ENCODE peak calls at places on chromosomes 2 and 18, in six cellular contexts. U is HCT116, E is K562, B is GM12878, G is HepG2, S is SK-N-SH. H is an unnamed sample.

GRCh38 chr2:43169091-43169936 is 57.1 kb downstream of the ZFP36L2 start:
- DNase-seq in U (no peak), E (no peak), B (peak), G (no peak), S (no peak), H (no peak)

GRCh38 chr2:40957508-40957907 is 505.6 kb upstream of the SLC8A1 start:
- DNase-seq in U (no peak), E (no peak), B (no peak), G (peak), S (no peak), H (no peak)

GRCh38 chr18:25282282-25282681 is 69.7 kb downstream of the ZNF521 start:
- DNase-seq in U (no peak), E (no peak), B (no peak), G (no peak), S (no peak), H (no peak)

GRCh38 chr2:19708776-19709175 is 193.0 kb downstream of the TTC32 start:
- DNase-seq in U (no peak), E (no peak), B (no peak), G (no peak), S (no peak), H (no peak)

GRCh38 chr2:238896641-238897040 is 48.8 kb downstream of the TWIST2 start:
- DNase-seq in U (no peak), E (no peak), B (no peak), G (no peak), S (no peak), H (no peak)

GRCh38 chr2:154015233-154015632 is 143.5 kb downstream of the GALNT13 start:
- DNase-seq in U (no peak), E (no peak), B (no peak), G (no peak), S (no peak), H (no peak)

GRCh38 chr18:3093624-3094354 is 80.8 kb upstream of the LPIN2 start:
- DNase-seq in U (no peak), E (no peak), B (no peak), G (no peak), S (no peak), H (no peak)

GRCh38 chr2:230097841-230098240 is 29.1 kb upstream of the SLC16A14 start:
- DNase-seq in U (no peak), E (no peak), B (no peak), G (no peak), S (no peak), H (no peak)

GRCh38 chr18:8948471-8949149 is 153.9 kb upstream of the NDUFV2 start:
- DNase-seq in U (no peak), E (peak), B (no peak), G (no peak), S (no peak), H (no peak)

GRCh38 chr2:86003967-86004366 is 101.7 kb downstream of the POLR1A start:
- DNase-seq in U (no peak), E (peak), B (no peak), G (no peak), S (no peak), H (no peak)

GRCh38 chr2:39529836-39530235 is 92.8 kb upstream of the MAP4K3 start:
- DNase-seq in U (no peak), E (no peak), B (no peak), G (no peak), S (no peak), H (no peak)

GRCh38 chr2:39531220-39531777 is 94.2 kb upstream of the MAP4K3 start:
- DNase-seq in U (no peak), E (no peak), B (no peak), G (no peak), S (no peak), H (no peak)

GRCh38 chr2:39530423-39530866 is 93.4 kb upstream of the MAP4K3 start:
- DNase-seq in U (no peak), E (no peak), B (no peak), G (no peak), S (no peak), H (no peak)

GRCh38 chr2:39525636-39526412 is 88.7 kb upstream of the MAP4K3 start:
- DNase-seq in U (no peak), E (no peak), B (no peak), G (peak), S (no peak), H (no peak)

GRCh38 chr2:39528701-39529100 is 91.6 kb upstream of the MAP4K3 start:
- DNase-seq in U (no peak), E (no peak), B (no peak), G (no peak), S (no peak), H (no peak)
- TF ChIP-seq JUND in U (no peak), E (no peak), B (no peak), G (no peak), S (no peak), H (no peak)

DNA sequence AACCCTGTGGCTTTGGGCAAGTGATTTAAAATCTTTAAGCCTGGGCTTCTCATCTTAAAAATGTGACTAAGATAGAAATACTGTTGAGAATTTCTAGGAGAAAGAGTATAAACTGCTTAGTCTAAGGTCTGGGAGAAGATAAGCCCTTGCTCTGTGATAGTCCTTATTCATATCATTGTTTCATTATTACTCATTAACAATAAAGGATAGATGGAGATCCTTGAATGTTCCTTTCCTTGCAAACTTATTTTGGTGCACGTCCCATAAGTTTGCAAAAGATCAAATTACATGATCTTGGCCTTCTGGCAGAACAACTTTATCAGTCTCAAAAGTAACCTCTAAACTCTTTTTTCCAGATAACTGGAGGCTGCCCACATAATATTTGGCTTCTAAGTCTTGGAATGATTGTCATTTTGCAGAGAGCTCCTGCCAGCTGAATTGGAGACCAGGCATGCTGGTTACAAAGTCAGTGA is 138.3 kb downstream of the FAM124B start:
- DNase-seq in U (no peak), E (no peak), B (no peak), G (no peak), S (no peak), H (no peak)
- TF ChIP-seq JUND in U (no peak), E (no peak), B (no peak), G (no peak), S (peak), H (no peak)

GRCh38 chr18:52387246-52387645 is 47.2 kb downstream of the DCC start:
- DNase-seq in U (no peak), E (no peak), B (no peak), G (no peak), S (no peak), H (no peak)
- TF ChIP-seq JUND in U (no peak), E (no peak), B (no peak), G (no peak), S (no peak), H (no peak)

GRCh38 chr18:50870138-50870845 is 8.6 kb upstream of the ME2 start:
- DNase-seq in U (peak), E (no peak), B (no peak), G (no peak), S (no peak), H (no peak)
- TF ChIP-seq JUND in U (peak), E (no peak), B (no peak), G (no peak), S (peak), H (no peak)

GRCh38 chr18:72898870-72899840 is 31.4 kb upstream of the NETO1 start:
- DNase-seq in U (no peak), E (no peak), B (no peak), G (peak), S (no peak), H (no peak)
- TF ChIP-seq JUND in U (no peak), E (no peak), B (no peak), G (no peak), S (no peak), H (no peak)

GRCh38 chr2:9813312-9814128 is 29.8 kb upstream of the TAF1B start:
- DNase-seq in U (no peak), E (peak), B (no peak), G (peak), S (peak), H (peak)
- TF ChIP-seq JUND in U (no peak), E (no peak), B (no peak), G (no peak), S (no peak), H (no peak)

DNA sequence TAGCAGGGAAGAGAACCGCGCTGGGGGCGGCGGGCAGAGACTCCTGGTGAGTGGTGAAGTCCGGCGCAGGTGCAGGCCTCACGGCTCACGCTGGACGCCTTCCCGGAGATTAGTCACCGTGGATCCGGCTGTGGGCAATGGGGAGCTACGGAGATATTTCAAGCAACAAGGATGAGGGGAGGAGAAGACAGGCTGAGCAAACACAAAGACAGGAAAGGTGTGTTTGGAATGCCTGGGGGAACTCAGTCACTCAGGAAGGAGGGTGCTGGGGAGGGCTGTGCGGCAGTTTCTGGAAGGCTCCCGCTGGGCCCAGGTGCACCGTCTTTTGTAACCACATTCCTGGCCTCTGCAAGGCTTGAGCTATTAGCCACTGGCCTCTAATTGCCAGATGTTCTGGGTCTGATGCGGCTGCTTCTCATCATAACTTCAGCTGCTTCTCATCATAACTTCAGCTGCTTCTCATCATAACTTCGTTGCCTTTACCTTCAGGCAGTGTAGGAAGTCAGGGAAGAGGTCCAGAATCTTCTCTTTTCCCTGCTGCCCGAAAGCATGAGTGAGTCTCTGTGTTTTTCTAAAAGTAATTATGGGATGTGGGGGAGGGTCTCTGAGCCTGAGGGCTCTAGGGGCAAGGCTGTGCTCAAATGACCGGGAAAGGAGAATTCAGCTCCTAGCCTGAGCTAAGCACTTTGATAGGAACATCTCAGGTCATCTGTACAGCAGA is 118.9 kb downstream of the PXDN start:
- DNase-seq in U (peak), E (no peak), B (no peak), G (no peak), S (peak), H (peak)
- TF ChIP-seq JUND in U (peak), E (no peak), B (no peak), G (no peak), S (peak), H (peak)

GRCh38 chr2:136966485-136966884 is 201.1 kb downstream of the THSD7B start:
- DNase-seq in U (no peak), E (no peak), B (no peak), G (no peak), S (no peak), H (no peak)
- TF ChIP-seq JUND in U (no peak), E (no peak), B (no peak), G (no peak), S (no peak), H (no peak)

GRCh38 chr2:108169982-108170625 is 69.7 kb upstream of the SULT1C3 start:
- DNase-seq in U (no peak), E (no peak), B (no peak), G (peak), S (peak), H (peak)
- TF ChIP-seq JUND in U (no peak), E (no peak), B (no peak), G (no peak), S (no peak), H (no peak)

DNA sequence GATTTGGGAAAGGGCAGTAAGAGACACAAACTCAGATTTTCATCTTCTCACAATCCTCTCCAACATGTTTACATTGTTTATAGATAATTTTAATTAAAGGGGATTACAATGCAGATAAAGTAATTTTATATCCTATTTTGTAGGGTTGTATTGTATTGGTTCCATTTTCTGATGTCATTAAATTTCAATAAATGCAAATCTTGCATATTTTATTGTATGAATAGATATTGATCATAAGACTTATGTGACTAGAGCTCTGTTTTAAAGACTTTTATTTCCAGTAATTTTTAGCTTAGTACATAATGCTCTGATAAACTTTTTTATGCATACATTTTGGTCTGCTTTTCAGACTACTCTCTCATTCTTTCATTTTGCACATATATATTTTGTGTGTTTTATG is 819.6 kb downstream of the TSN start:
- DNase-seq in U (no peak), E (no peak), B (no peak), G (no peak), S (no peak), H (no peak)
- TF ChIP-seq JUND in U (no peak), E (no peak), B (no peak), G (no peak), S (no peak), H (no peak)